ENCODE peak calls at places on chromosomes 5 and 9, in four cellular contexts. G is uterus, Q is NCI-H774, L is posterior cingulate gyrus. V is an unnamed sample.

GRCh38 chr9:111902396-111903147 is 6.0 kb downstream of the UGCG start:
- DNase-seq in Q (no peak), L (no peak), G (no peak), V (no peak)

GRCh38 chr5:6510132-6510531 is 61.5 kb downstream of the UBE2QL1 start:
- DNase-seq in L (no peak), Q (no peak), G (no peak), V (no peak)

GRCh38 chr9:79403495-79403894 is 168.3 kb upstream of the TLE4 start:
- DNase-seq in G (no peak), Q (no peak), L (no peak), V (no peak)

GRCh38 chr9:11199335-11199734 is 586.5 kb upstream of the PTPRD start:
- DNase-seq in G (no peak), L (no peak), Q (no peak), V (no peak)

GRCh38 chr9:123217148-123217585 is 51.2 kb downstream of the STRBP start:
- DNase-seq in G (no peak), Q (no peak), L (no peak), V (no peak)

GRCh38 chr5:151274666-151275065 is 21.7 kb downstream of the GM2A start:
- DNase-seq in L (no peak), Q (no peak), G (no peak), V (no peak)

GRCh38 chr9:125663127-125663526 is 43.9 kb downstream of the MAPKAP1 start:
- DNase-seq in L (no peak), Q (no peak), G (no peak), V (no peak)

GRCh38 chr5:69010443-69010842 is 83.4 kb upstream of the SLC30A5 start:
- DNase-seq in Q (no peak), L (no peak), G (no peak), V (no peak)

GRCh38 chr9:27888661-27889295 is 315.5 kb upstream of the C9orf72 start:
- DNase-seq in Q (no peak), L (no peak), G (no peak), V (no peak)

GRCh38 chr9:110969971-110970381 is 68.3 kb downstream of the LPAR1 start:
- DNase-seq in G (peak), L (no peak), Q (no peak), V (no peak)

GRCh38 chr9:11417782-11418181 is 805.0 kb upstream of the PTPRD start:
- DNase-seq in G (no peak), Q (peak), L (no peak), V (no peak)

GRCh38 chr5:88256872-88257271 is 11.8 kb downstream of the TMEM161B start:
- DNase-seq in Q (no peak), G (no peak), L (no peak), V (no peak)

GRCh38 chr5:6730407-6730806 is 17.2 kb downstream of the TENT4A start:
- DNase-seq in Q (no peak), G (no peak), L (peak), V (no peak)

GRCh38 chr5:115028557-115028956 is 141.2 kb downstream of the TRIM36 start:
- DNase-seq in Q (no peak), L (no peak), G (no peak), V (no peak)

GRCh38 chr5:143029293-143029692 is 259.1 kb downstream of the ARHGAP26 start:
- DNase-seq in L (no peak), G (no peak), Q (no peak), V (no peak)

GRCh38 chr9:84154320-84154719 is 173.7 kb downstream of the RMI1 start:
- DNase-seq in Q (no peak), L (no peak), G (no peak), V (no peak)

GRCh38 chr9:104948277-104948676 is 20.3 kb upstream of the ABCA1 start:
- DNase-seq in Q (no peak), G (no peak), L (no peak), V (no peak)

GRCh38 chr5:110288766-110289165 is 437.7 kb downstream of the TMEM232 start:
- DNase-seq in Q (no peak), L (no peak), G (no peak), V (no peak)

GRCh38 chr9:96241391-96241809 is 60.6 kb downstream of the HSD17B3 start:
- DNase-seq in Q (no peak), G (no peak), L (no peak), V (no peak)

GRCh38 chr9:127132921-127133647 is 10.6 kb upstream of the ANGPTL2 start:
- DNase-seq in L (peak), G (peak), Q (no peak), V (peak)

GRCh38 chr9:123482295-123482970 is 126.4 kb downstream of the CRB2 start:
- DNase-seq in Q (no peak), L (no peak), G (no peak), V (no peak)

GRCh38 chr5:93189707-93190120 is 391.3 kb downstream of the NR2F1-AS1 start:
- DNase-seq in G (no peak), Q (no peak), L (no peak), V (no peak)

GRCh38 chr9:93325307-93326035 is 126.0 kb upstream of the FAM120A start:
- DNase-seq in Q (no peak), L (no peak), G (no peak), V (no peak)

GRCh38 chr9:130845901-130846381 is 10.9 kb downstream of the ABL1 start:
- DNase-seq in L (no peak), G (peak), Q (no peak), V (no peak)

GRCh38 chr5:14870347-14871083 is 1.1 kb downstream of the ANKH start:
- DNase-seq in Q (no peak), G (peak), L (peak), V (no peak)

GRCh38 chr9:1994180-1994579 is 21.0 kb upstream of the SMARCA2 start:
- DNase-seq in L (no peak), Q (no peak), G (no peak), V (no peak)

GRCh38 chr5:83608122-83608521 is 112.5 kb downstream of the HAPLN1 start:
- DNase-seq in G (no peak), L (peak), Q (peak), V (peak)

GRCh38 chr5:56873056-56873455 is 36.3 kb upstream of the SETD9 start:
- DNase-seq in L (no peak), G (no peak), Q (no peak), V (no peak)

V was measured in substantia nigra.